ENCODE peak calls at places on chromosomes 1 and 21, in six cellular contexts. One of them, this sample, is unnamed.

GRCh38 chr21:33643658-33644311 is 1.5 kb downstream of the ITSN1 start:
- DNase-seq in CD4-positive, alpha-beta T cell: no peak
- DNase-seq in left ventricle myocardium inferior: no peak
- DNase-seq in neural progenitor cell: peak; percentile 68
- DNase-seq in astrocyte of the cerebellum: no peak
- DNase-seq in endothelial cell: peak; percentile 7
- DNase-seq in this sample: no peak

GRCh38 chr1:60132985-60133673 is 59.6 kb upstream of the C1orf87 start:
- DNase-seq in left ventricle myocardium inferior: no peak
- DNase-seq in CD4-positive, alpha-beta T cell: no peak
- DNase-seq in endothelial cell: no peak
- DNase-seq in neural progenitor cell: no peak
- DNase-seq in astrocyte of the cerebellum: peak; percentile 77
- DNase-seq in this sample: no peak

GRCh38 chr1:25360596-25361581 is 22.8 kb downstream of the TMEM50A start:
- DNase-seq in neural progenitor cell: no peak
- DNase-seq in CD4-positive, alpha-beta T cell: no peak
- DNase-seq in endothelial cell: no peak
- DNase-seq in astrocyte of the cerebellum: peak; percentile 67
- DNase-seq in left ventricle myocardium inferior: no peak
- DNase-seq in this sample: no peak

GRCh38 chr1:231527586-231528174 is 789 bp upstream of the TSNAX start:
- DNase-seq in left ventricle myocardium inferior: no peak
- DNase-seq in astrocyte of the cerebellum: no peak
- DNase-seq in CD4-positive, alpha-beta T cell: no peak
- DNase-seq in neural progenitor cell: no peak
- DNase-seq in endothelial cell: no peak
- DNase-seq in this sample: no peak

GRCh38 chr1:62417351-62417999 is 19.4 kb upstream of the USP1 start:
- DNase-seq in endothelial cell: no peak
- DNase-seq in astrocyte of the cerebellum: no peak
- DNase-seq in left ventricle myocardium inferior: no peak
- DNase-seq in CD4-positive, alpha-beta T cell: no peak
- DNase-seq in neural progenitor cell: no peak
- DNase-seq in this sample: no peak

GRCh38 chr1:150472606-150473200 is 14.5 kb upstream of the TARS2 start:
- DNase-seq in astrocyte of the cerebellum: no peak
- DNase-seq in CD4-positive, alpha-beta T cell: no peak
- DNase-seq in neural progenitor cell: peak; percentile 13
- DNase-seq in endothelial cell: no peak
- DNase-seq in left ventricle myocardium inferior: no peak
- DNase-seq in this sample: no peak

GRCh38 chr1:21919520-21919919 is 17.6 kb downstream of the HSPG2 start:
- DNase-seq in CD4-positive, alpha-beta T cell: no peak
- DNase-seq in astrocyte of the cerebellum: no peak
- DNase-seq in left ventricle myocardium inferior: no peak
- DNase-seq in endothelial cell: no peak
- DNase-seq in neural progenitor cell: no peak
- DNase-seq in this sample: no peak

GRCh38 chr1:28526886-28527285 is 21.0 kb downstream of the RCC1 start:
- DNase-seq in endothelial cell: no peak
- DNase-seq in neural progenitor cell: no peak
- DNase-seq in CD4-positive, alpha-beta T cell: no peak
- DNase-seq in astrocyte of the cerebellum: no peak
- DNase-seq in left ventricle myocardium inferior: no peak
- DNase-seq in this sample: no peak

GRCh38 chr1:110902820-110903463 is 30.0 kb downstream of the CD53 start:
- DNase-seq in endothelial cell: no peak
- DNase-seq in CD4-positive, alpha-beta T cell: no peak
- DNase-seq in left ventricle myocardium inferior: no peak
- DNase-seq in neural progenitor cell: no peak
- DNase-seq in astrocyte of the cerebellum: no peak
- DNase-seq in this sample: no peak

GRCh38 chr1:67713071-67713806 is 28.2 kb downstream of the GADD45A start:
- DNase-seq in endothelial cell: no peak
- DNase-seq in CD4-positive, alpha-beta T cell: no peak
- DNase-seq in astrocyte of the cerebellum: peak; percentile 81
- DNase-seq in neural progenitor cell: no peak
- DNase-seq in left ventricle myocardium inferior: no peak
- DNase-seq in this sample: no peak

GRCh38 chr1:100147875-100148274 is 14.9 kb downstream of the TRMT13 start:
- DNase-seq in astrocyte of the cerebellum: no peak
- DNase-seq in CD4-positive, alpha-beta T cell: no peak
- DNase-seq in endothelial cell: no peak
- DNase-seq in left ventricle myocardium inferior: no peak
- DNase-seq in neural progenitor cell: no peak
- DNase-seq in this sample: no peak

GRCh38 chr1:62301726-62302390 is 17.4 kb downstream of the KANK4 start:
- DNase-seq in neural progenitor cell: no peak
- DNase-seq in astrocyte of the cerebellum: no peak
- DNase-seq in left ventricle myocardium inferior: no peak
- DNase-seq in endothelial cell: no peak
- DNase-seq in CD4-positive, alpha-beta T cell: no peak
- DNase-seq in this sample: no peak

GRCh38 chr1:175702079-175702795 is 41.2 kb downstream of the TNR start:
- DNase-seq in left ventricle myocardium inferior: peak; percentile 25
- DNase-seq in astrocyte of the cerebellum: no peak
- DNase-seq in endothelial cell: no peak
- DNase-seq in CD4-positive, alpha-beta T cell: no peak
- DNase-seq in neural progenitor cell: peak; percentile 13
- DNase-seq in this sample: no peak

GRCh38 chr1:198584163-198584562 is 43.7 kb upstream of the ATP6V1G3 start:
- DNase-seq in astrocyte of the cerebellum: no peak
- DNase-seq in endothelial cell: no peak
- DNase-seq in neural progenitor cell: no peak
- DNase-seq in left ventricle myocardium inferior: no peak
- DNase-seq in CD4-positive, alpha-beta T cell: no peak
- DNase-seq in this sample: no peak

GRCh38 chr1:6570987-6571386 is 8.8 kb upstream of the ZBTB48 start:
- DNase-seq in astrocyte of the cerebellum: no peak
- DNase-seq in CD4-positive, alpha-beta T cell: no peak
- DNase-seq in neural progenitor cell: no peak
- DNase-seq in left ventricle myocardium inferior: no peak
- DNase-seq in endothelial cell: no peak
- DNase-seq in this sample: no peak

GRCh38 chr1:234955107-234955731 is 173.4 kb downstream of the TOMM20 start:
- DNase-seq in CD4-positive, alpha-beta T cell: no peak
- DNase-seq in endothelial cell: no peak
- DNase-seq in astrocyte of the cerebellum: no peak
- DNase-seq in neural progenitor cell: no peak
- DNase-seq in left ventricle myocardium inferior: peak; percentile 81
- DNase-seq in this sample: no peak

GRCh38 chr1:194829492-194829891 is 1643.1 kb upstream of the B3GALT2 start:
- DNase-seq in CD4-positive, alpha-beta T cell: no peak
- DNase-seq in astrocyte of the cerebellum: no peak
- DNase-seq in left ventricle myocardium inferior: no peak
- DNase-seq in endothelial cell: no peak
- DNase-seq in neural progenitor cell: no peak
- DNase-seq in this sample: no peak

GRCh38 chr1:180213401-180214177 is 16.5 kb upstream of the LHX4 start:
- DNase-seq in neural progenitor cell: peak; percentile 30
- DNase-seq in astrocyte of the cerebellum: no peak
- DNase-seq in endothelial cell: no peak
- DNase-seq in left ventricle myocardium inferior: no peak
- DNase-seq in CD4-positive, alpha-beta T cell: no peak
- DNase-seq in this sample: peak; percentile 71

GRCh38 chr1:32753532-32754281 is 51.1 kb upstream of the SYNC start:
- DNase-seq in neural progenitor cell: peak; percentile 98
- DNase-seq in left ventricle myocardium inferior: peak; percentile 64
- DNase-seq in endothelial cell: peak; percentile 87
- DNase-seq in astrocyte of the cerebellum: no peak
- DNase-seq in CD4-positive, alpha-beta T cell: peak; percentile 58
- DNase-seq in this sample: peak; percentile 91

GRCh38 chr1:56028244-56028643 is 551.1 kb downstream of the PLPP3 start:
- DNase-seq in neural progenitor cell: no peak
- DNase-seq in left ventricle myocardium inferior: no peak
- DNase-seq in endothelial cell: no peak
- DNase-seq in astrocyte of the cerebellum: no peak
- DNase-seq in CD4-positive, alpha-beta T cell: no peak
- DNase-seq in this sample: no peak

GRCh38 chr1:43272161-43272560 is 2.4 kb downstream of the TMEM125 start:
- DNase-seq in astrocyte of the cerebellum: no peak
- DNase-seq in endothelial cell: no peak
- DNase-seq in CD4-positive, alpha-beta T cell: no peak
- DNase-seq in left ventricle myocardium inferior: no peak
- DNase-seq in neural progenitor cell: no peak
- DNase-seq in this sample: peak; percentile 20

GRCh38 chr1:186500804-186501203 is 39.9 kb upstream of the PDC start:
- DNase-seq in neural progenitor cell: no peak
- DNase-seq in CD4-positive, alpha-beta T cell: no peak
- DNase-seq in left ventricle myocardium inferior: no peak
- DNase-seq in endothelial cell: no peak
- DNase-seq in astrocyte of the cerebellum: no peak
- DNase-seq in this sample: no peak

GRCh38 chr1:31569773-31570172 is 6.5 kb upstream of the TINAGL1 start:
- DNase-seq in endothelial cell: no peak
- DNase-seq in astrocyte of the cerebellum: no peak
- DNase-seq in left ventricle myocardium inferior: no peak
- DNase-seq in CD4-positive, alpha-beta T cell: no peak
- DNase-seq in neural progenitor cell: no peak
- DNase-seq in this sample: peak; percentile 1

GRCh38 chr1:181159451-181160151 is 71.1 kb downstream of the IER5 start:
- DNase-seq in astrocyte of the cerebellum: no peak
- DNase-seq in CD4-positive, alpha-beta T cell: peak; percentile 37
- DNase-seq in endothelial cell: no peak
- DNase-seq in left ventricle myocardium inferior: no peak
- DNase-seq in neural progenitor cell: no peak
- DNase-seq in this sample: no peak

GRCh38 chr21:29163381-29164115 is 33.1 kb downstream of the MAP3K7CL start:
- DNase-seq in astrocyte of the cerebellum: no peak
- DNase-seq in endothelial cell: no peak
- DNase-seq in neural progenitor cell: no peak
- DNase-seq in left ventricle myocardium inferior: peak; percentile 18
- DNase-seq in CD4-positive, alpha-beta T cell: no peak
- DNase-seq in this sample: no peak

GRCh38 chr1:28928306-28928987 is 14.1 kb downstream of the EPB41 start:
- DNase-seq in left ventricle myocardium inferior: no peak
- DNase-seq in CD4-positive, alpha-beta T cell: no peak
- DNase-seq in astrocyte of the cerebellum: no peak
- DNase-seq in endothelial cell: no peak
- DNase-seq in neural progenitor cell: no peak
- DNase-seq in this sample: no peak

GRCh38 chr1:162310337-162310736 is 66.3 kb downstream of the SPATA46 start:
- DNase-seq in astrocyte of the cerebellum: peak; percentile 58
- DNase-seq in neural progenitor cell: no peak
- DNase-seq in CD4-positive, alpha-beta T cell: no peak
- DNase-seq in left ventricle myocardium inferior: no peak
- DNase-seq in endothelial cell: no peak
- DNase-seq in this sample: no peak

GRCh38 chr1:42176902-42177519 is 12.5 kb upstream of the GUCA2A start:
- DNase-seq in left ventricle myocardium inferior: no peak
- DNase-seq in neural progenitor cell: peak; percentile 72
- DNase-seq in CD4-positive, alpha-beta T cell: no peak
- DNase-seq in endothelial cell: no peak
- DNase-seq in astrocyte of the cerebellum: peak; percentile 35
- DNase-seq in this sample: peak; percentile 63

DNA sequence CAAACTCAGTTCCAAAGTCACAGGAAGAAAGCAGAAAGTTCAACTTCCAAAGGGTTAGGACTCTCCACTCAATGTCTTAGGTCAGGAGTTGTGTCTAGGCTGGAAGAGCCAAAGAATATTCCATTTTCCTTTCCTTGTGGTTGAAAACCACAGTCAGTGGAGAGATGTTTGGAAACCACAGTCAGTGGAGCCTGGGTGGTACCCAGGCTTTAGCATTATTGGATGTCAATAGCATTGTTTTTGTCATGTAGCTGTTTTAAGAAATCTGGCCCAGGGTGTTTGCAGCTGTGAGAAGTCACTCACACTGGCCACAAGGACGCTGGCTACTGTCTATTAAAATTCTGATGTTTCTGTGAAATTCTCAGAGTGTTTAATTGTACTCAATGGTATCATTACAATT is 11.7 kb downstream of the ATF3 start:
- DNase-seq in endothelial cell: no peak
- DNase-seq in astrocyte of the cerebellum: no peak
- DNase-seq in neural progenitor cell: no peak
- DNase-seq in left ventricle myocardium inferior: no peak
- DNase-seq in CD4-positive, alpha-beta T cell: no peak
- DNase-seq in this sample: no peak
- TF ChIP-seq CTCF in endothelial cell: no peak
- TF ChIP-seq CTCF in astrocyte of the cerebellum: no peak
- TF ChIP-seq CTCF in neural progenitor cell: no peak
- TF ChIP-seq CTCF in left ventricle myocardium inferior: no peak
- TF ChIP-seq CTCF in CD4-positive, alpha-beta T cell: no peak
- TF ChIP-seq CTCF in this sample: no peak

GRCh38 chr1:66523502-66523901 is 10.5 kb upstream of the SGIP1 start:
- DNase-seq in CD4-positive, alpha-beta T cell: no peak
- DNase-seq in endothelial cell: no peak
- DNase-seq in left ventricle myocardium inferior: no peak
- DNase-seq in astrocyte of the cerebellum: no peak
- DNase-seq in neural progenitor cell: no peak
- DNase-seq in this sample: no peak
- TF ChIP-seq CTCF in CD4-positive, alpha-beta T cell: no peak
- TF ChIP-seq CTCF in endothelial cell: no peak
- TF ChIP-seq CTCF in left ventricle myocardium inferior: no peak
- TF ChIP-seq CTCF in astrocyte of the cerebellum: no peak
- TF ChIP-seq CTCF in neural progenitor cell: no peak
- TF ChIP-seq CTCF in this sample: no peak

GRCh38 chr1:113732802-113733201 is 26.5 kb downstream of the PHTF1 start:
- DNase-seq in astrocyte of the cerebellum: no peak
- DNase-seq in CD4-positive, alpha-beta T cell: no peak
- DNase-seq in endothelial cell: no peak
- DNase-seq in neural progenitor cell: no peak
- DNase-seq in left ventricle myocardium inferior: no peak
- DNase-seq in this sample: no peak

DNA sequence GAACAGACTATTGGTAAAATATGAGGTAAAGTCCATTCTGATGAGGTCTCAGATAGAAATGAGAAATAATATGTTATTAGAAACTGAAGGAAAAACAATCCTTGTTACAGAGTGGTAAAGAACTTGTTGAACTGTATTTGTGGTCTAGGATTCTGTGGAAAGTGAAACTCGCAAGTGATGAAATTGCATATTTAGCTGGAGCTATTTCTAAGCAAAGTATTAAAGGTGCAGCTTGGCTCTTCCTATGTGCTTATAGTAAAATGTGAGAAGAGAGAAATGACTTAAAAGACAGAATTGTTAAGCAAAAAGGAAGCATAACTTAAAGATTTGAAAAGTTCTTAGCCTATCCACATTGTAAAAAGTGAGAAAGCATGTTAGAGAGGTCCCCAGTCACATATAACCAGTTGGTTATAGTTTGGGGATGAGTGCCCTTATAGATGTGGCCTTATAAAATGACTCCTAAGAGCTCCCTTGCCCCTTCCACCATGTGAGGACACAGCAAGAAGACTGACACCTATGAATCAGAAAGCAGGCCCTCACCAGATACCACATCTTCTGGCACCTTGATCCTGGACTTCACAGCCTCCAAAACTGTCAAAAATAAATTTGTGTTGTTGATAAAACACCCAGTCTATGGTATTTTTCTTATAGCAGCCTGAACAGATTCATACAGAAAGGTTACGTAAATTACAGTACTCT is 24.8 kb downstream of the PHTF1 start:
- DNase-seq in left ventricle myocardium inferior: no peak
- DNase-seq in CD4-positive, alpha-beta T cell: no peak
- DNase-seq in endothelial cell: no peak
- DNase-seq in neural progenitor cell: no peak
- DNase-seq in astrocyte of the cerebellum: no peak
- DNase-seq in this sample: no peak
- TF ChIP-seq CTCF in left ventricle myocardium inferior: no peak
- TF ChIP-seq CTCF in CD4-positive, alpha-beta T cell: no peak
- TF ChIP-seq CTCF in endothelial cell: no peak
- TF ChIP-seq CTCF in neural progenitor cell: no peak
- TF ChIP-seq CTCF in astrocyte of the cerebellum: no peak
- TF ChIP-seq CTCF in this sample: no peak

GRCh38 chr1:59100975-59101374 is 195.9 kb upstream of the FGGY start:
- DNase-seq in astrocyte of the cerebellum: no peak
- DNase-seq in CD4-positive, alpha-beta T cell: no peak
- DNase-seq in endothelial cell: no peak
- DNase-seq in left ventricle myocardium inferior: no peak
- DNase-seq in neural progenitor cell: no peak
- DNase-seq in this sample: no peak
- TF ChIP-seq CTCF in astrocyte of the cerebellum: no peak
- TF ChIP-seq CTCF in CD4-positive, alpha-beta T cell: no peak
- TF ChIP-seq CTCF in endothelial cell: no peak
- TF ChIP-seq CTCF in left ventricle myocardium inferior: no peak
- TF ChIP-seq CTCF in neural progenitor cell: no peak
- TF ChIP-seq CTCF in this sample: no peak